ENCODE peak calls at places on chromosomes 13 and 19, in four cellular contexts. H is fibroblast of mammary gland; B is foreskin fibroblast; N is activated CD8-positive, alpha-beta T cell treated with anti-CD3 and anti-CD28 coated beads for 36 hours. O is an unnamed sample.

GRCh38 chr13:33927315-33927714 is 109.4 kb downstream of the RFC3 start:
- DNase-seq in H (peak), B (peak), N (no peak), O (no peak)

GRCh38 chr13:60591348-60591747 is 194.3 kb downstream of the TDRD3 start:
- DNase-seq in N (no peak), H (peak), B (no peak), O (no peak)

GRCh38 chr19:29260477-29261317 is 47.7 kb upstream of the UQCRFS1 start:
- DNase-seq in B (peak), N (peak), H (peak), O (no peak)

GRCh38 chr19:46225558-46226004 is 4.0 kb upstream of the IGFL1 start:
- DNase-seq in N (peak), B (peak), H (peak), O (no peak)

GRCh38 chr19:38875656-38876345 is 2.3 kb downstream of the RINL start:
- DNase-seq in N (peak), H (no peak), B (no peak), O (no peak)

GRCh38 chr19:42311612-42312160 is 1.4 kb upstream of the TMEM145 start:
- DNase-seq in B (peak), N (no peak), H (no peak), O (no peak)

GRCh38 chr13:28100149-28101121 is at the start of gene FLT3:
- DNase-seq in B (peak), H (peak), N (peak), O (peak)

GRCh38 chr13:51534075-51534817 is 50.0 kb upstream of the WDFY2 start:
- DNase-seq in H (no peak), B (no peak), N (peak), O (no peak)

GRCh38 chr19:2135474-2136402 is 15.6 kb downstream of the AP3D1 start:
- DNase-seq in B (no peak), H (no peak), N (no peak), O (no peak)

GRCh38 chr13:48629282-48629681 is 24.4 kb upstream of the CYSLTR2 start:
- DNase-seq in H (no peak), N (no peak), B (no peak), O (no peak)

GRCh38 chr19:3683866-3684816 is 16.1 kb downstream of the PIP5K1C start:
- DNase-seq in B (peak), N (peak), H (peak), O (peak)

GRCh38 chr13:110444226-110444653 is 117.3 kb downstream of the RAB20 start:
- DNase-seq in N (no peak), H (peak), B (peak), O (peak)

GRCh38 chr19:31071157-31071855 is 277.9 kb downstream of the TSHZ3 start:
- DNase-seq in H (no peak), N (no peak), B (no peak), O (no peak)

GRCh38 chr19:44003461-44004134 is 841 bp downstream of the ZNF230 start:
- DNase-seq in H (peak), N (peak), B (peak), O (peak)

GRCh38 chr13:75417006-75417384 is 65.0 kb downstream of the TBC1D4 start:
- DNase-seq in N (no peak), B (peak), H (peak), O (no peak)

GRCh38 chr19:19606021-19606420 is 12.5 kb downstream of the PBX4 start:
- DNase-seq in H (no peak), B (no peak), N (peak), O (no peak)

GRCh38 chr13:88000239-88000638 is 329.1 kb downstream of the SLITRK5 start:
- DNase-seq in N (no peak), B (no peak), H (peak), O (no peak)

GRCh38 chr19:41945135-41945766 is 13.9 kb downstream of the RABAC1 start:
- DNase-seq in H (no peak), B (no peak), N (peak), O (peak)

GRCh38 chr19:39401549-39402416 is 4.9 kb upstream of the ZFP36 start:
- DNase-seq in B (peak), N (peak), H (peak), O (peak)

GRCh38 chr19:39236527-39236926 is 8.3 kb downstream of the IFNL3 start:
- DNase-seq in B (no peak), H (no peak), N (peak), O (no peak)

GRCh38 chr13:43830481-43830873 is 43.7 kb upstream of the ENOX1 start:
- DNase-seq in N (no peak), H (peak), B (peak), O (no peak)

GRCh38 chr13:27919934-27920676 is at the start of gene PDX1:
- DNase-seq in B (no peak), N (peak), H (no peak), O (peak)

GRCh38 chr19:38204096-38204495 is 19.9 kb downstream of the DPF1 start:
- DNase-seq in B (no peak), N (no peak), H (no peak), O (no peak)

GRCh38 chr19:35439921-35440320 is 8.1 kb upstream of the FFAR2 start:
- DNase-seq in H (no peak), B (no peak), N (no peak), O (no peak)

GRCh38 chr19:1401138-1401888 is at the start of gene GAMT:
- DNase-seq in B (peak), N (peak), H (no peak), O (peak)

GRCh38 chr13:40406405-40407138 is 259.9 kb downstream of the FOXO1 start:
- DNase-seq in B (peak), H (peak), N (no peak), O (no peak)

GRCh38 chr19:996051-996838 is 4.0 kb upstream of the GRIN3B start:
- DNase-seq in B (peak), N (peak), H (peak), O (peak)

GRCh38 chr19:34041922-34042521 is 130.3 kb upstream of the LSM14A start:
- DNase-seq in N (peak), B (peak), H (peak), O (peak)

GRCh38 chr19:33032218-33032781 is 32.4 kb downstream of the RHPN2 start:
- DNase-seq in N (no peak), H (no peak), B (no peak), O (no peak)

GRCh38 chr13:37647038-37647650 is 48.6 kb upstream of the POSTN start:
- DNase-seq in N (no peak), B (no peak), H (no peak), O (no peak)

GRCh38 chr13:20291675-20292074 is 59.6 kb upstream of the GJB6 start:
- DNase-seq in H (no peak), N (no peak), B (no peak), O (no peak)

GRCh38 chr13:76991432-76991795 is 467 bp upstream of the CLN5 start:
- DNase-seq in N (peak), B (no peak), H (no peak), O (peak)

GRCh38 chr13:48496796-48497195 is 36.1 kb downstream of the RCBTB2 start:
- DNase-seq in N (peak), H (no peak), B (no peak), O (no peak)

GRCh38 chr13:45162821-45163220 is 38.0 kb downstream of the KCTD4 start:
- DNase-seq in B (peak), H (peak), N (no peak), O (no peak)

GRCh38 chr13:25375727-25376358 is 4.1 kb downstream of the ATP8A2 start:
- DNase-seq in B (peak), N (peak), H (peak), O (peak)

GRCh38 chr13:67366533-67366932 is 136.4 kb upstream of the PCDH9 start:
- DNase-seq in H (peak), N (no peak), B (peak), O (no peak)

GRCh38 chr19:47389150-47389556 is 30.2 kb downstream of the MEIS3 start:
- DNase-seq in N (no peak), B (no peak), H (no peak), O (no peak)

GRCh38 chr19:14023404-14024235 is 4.3 kb upstream of the RLN3 start:
- DNase-seq in B (peak), N (peak), H (no peak), O (no peak)

GRCh38 chr13:112335135-112335534 is 41.0 kb upstream of the SPACA7 start:
- DNase-seq in H (no peak), B (no peak), N (no peak), O (no peak)
- TF ChIP-seq CTCF in H (no peak), B (no peak), N (no peak), O (no peak)

DNA sequence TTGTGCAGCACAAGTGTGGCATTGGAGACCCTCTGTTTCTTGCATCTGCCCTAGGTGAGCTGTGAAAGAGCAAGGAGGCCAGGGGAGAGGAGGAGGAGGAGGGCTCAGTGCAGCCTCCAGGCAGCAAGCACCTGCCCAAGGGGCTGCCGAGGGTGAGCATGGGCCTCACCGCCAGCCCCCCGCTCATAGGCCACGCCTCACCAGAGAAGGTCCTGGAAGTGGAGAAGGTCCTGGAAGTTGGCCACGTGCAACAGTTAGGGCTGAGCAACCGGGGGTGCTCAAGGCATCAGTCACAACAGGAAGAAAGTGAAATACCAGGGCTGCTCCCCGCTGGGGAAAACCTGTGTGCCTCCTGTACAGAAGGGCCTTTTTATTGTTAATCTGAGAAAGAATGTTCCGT is 168.9 kb downstream of the TEX29 start:
- DNase-seq in N (no peak), B (no peak), H (no peak), O (no peak)
- TF ChIP-seq CTCF in N (no peak), B (no peak), H (no peak), O (no peak)

DNA sequence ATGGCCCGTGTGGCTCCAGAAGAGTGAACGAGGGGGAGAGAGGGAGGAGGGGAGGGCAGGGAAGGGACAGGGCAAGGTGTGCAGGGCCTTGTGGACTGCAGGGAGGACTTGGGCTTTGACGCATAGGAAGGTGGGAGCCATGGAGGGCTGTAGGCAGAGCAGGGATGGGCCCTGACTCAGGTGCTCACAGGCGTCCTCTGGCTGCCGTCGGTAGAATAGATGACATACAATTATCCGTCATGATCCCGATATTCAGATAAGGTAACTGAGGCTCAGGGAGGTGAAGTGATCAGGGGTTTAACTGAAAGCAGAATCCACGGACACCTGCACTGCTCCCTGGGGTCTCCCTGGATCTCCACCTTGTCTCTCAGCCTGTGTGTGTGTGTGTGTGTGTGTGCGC is 3.4 kb downstream of the C3 start:
- DNase-seq in N (no peak), B (no peak), H (no peak), O (no peak)
- TF ChIP-seq CTCF in N (no peak), B (no peak), H (peak), O (no peak)

GRCh38 chr19:53157601-53158000 is 1.3 kb downstream of the ZNF347 start:
- DNase-seq in N (no peak), H (peak), B (peak), O (no peak)

GRCh38 chr19:53161123-53161522 is 2.3 kb upstream of the ZNF347 start:
- DNase-seq in N (no peak), B (no peak), H (no peak), O (no peak)

GRCh38 chr19:53156888-53157287 is 2.0 kb downstream of the ZNF347 start:
- DNase-seq in B (no peak), N (no peak), H (no peak), O (no peak)

GRCh38 chr19:53158119-53158656 is 665 bp downstream of the ZNF347 start:
- DNase-seq in B (peak), N (peak), H (peak), O (peak)

GRCh38 chr19:53160350-53160749 is 1.5 kb upstream of the ZNF347 start:
- DNase-seq in H (no peak), N (no peak), B (peak), O (no peak)
- TF ChIP-seq CTCF in H (no peak), N (no peak), B (no peak), O (no peak)

DNA sequence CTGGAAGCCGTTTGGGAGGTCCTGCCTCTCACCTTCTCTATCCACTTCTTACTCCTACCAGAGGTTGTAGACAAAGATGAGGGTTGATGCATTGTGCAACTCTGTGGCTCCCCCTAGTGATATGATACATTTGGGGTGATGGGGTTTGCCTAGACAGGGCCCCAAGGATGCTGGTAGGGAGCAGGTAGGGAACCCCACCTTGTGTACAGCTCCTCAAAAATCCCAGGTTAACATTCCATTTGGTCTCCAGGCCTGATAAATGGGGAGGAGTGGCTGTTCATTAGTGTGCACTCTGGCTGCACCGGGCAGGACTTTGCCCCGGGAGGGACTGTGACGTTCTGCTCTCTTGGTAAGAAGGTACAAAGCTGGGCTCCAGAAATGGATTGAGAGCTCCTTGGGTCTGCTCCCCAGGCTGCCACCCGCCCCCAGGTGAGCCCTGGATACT is 19.2 kb downstream of the SIGLEC8 start:
- DNase-seq in H (peak), B (no peak), N (peak), O (peak)
- TF ChIP-seq CTCF in H (peak), B (peak), N (peak), O (peak)

GRCh38 chr13:92573467-92574057 is 653.0 kb upstream of the GPC6 start:
- DNase-seq in N (no peak), B (peak), H (peak), O (peak)
- TF ChIP-seq CTCF in N (no peak), B (no peak), H (peak), O (peak)

GRCh38 chr13:30580852-30581502 is 36.7 kb upstream of the USPL1 start:
- DNase-seq in B (peak), H (no peak), N (no peak), O (no peak)

GRCh38 chr13:30584332-30584731 is 33.4 kb upstream of the USPL1 start:
- DNase-seq in N (no peak), B (peak), H (no peak), O (no peak)

GRCh38 chr13:30577381-30577780 is 40.3 kb upstream of the USPL1 start:
- DNase-seq in H (peak), B (peak), N (peak), O (peak)

GRCh38 chr13:30585748-30586262 is 31.9 kb upstream of the USPL1 start:
- DNase-seq in H (peak), B (peak), N (no peak), O (no peak)

GRCh38 chr13:30581582-30581981 is 36.1 kb upstream of the USPL1 start:
- DNase-seq in N (peak), B (peak), H (peak), O (peak)
- TF ChIP-seq CTCF in N (peak), B (peak), H (peak), O (peak)

GRCh38 chr19:40403262-40403984 is 9.8 kb downstream of the PRX start:
- DNase-seq in N (peak), H (peak), B (peak), O (peak)
- TF ChIP-seq CTCF in N (no peak), H (no peak), B (no peak), O (no peak)

GRCh38 chr13:95698047-95698749 is 21.3 kb downstream of the DNAJC3 start:
- DNase-seq in N (no peak), H (peak), B (peak), O (no peak)
- TF ChIP-seq CTCF in N (no peak), H (peak), B (peak), O (no peak)

O was measured in GM13977.